ENCODE peak calls at places on chromosome 7, in eight cellular contexts. One of them, this sample, is unnamed.
A peak's percentile ranks its signal among the peaks of the same experiment; 100 is the strongest.

GRCh38 chr7:38731195-38731594 is 100.0 kb upstream of the AMPH start:
- DNase-seq in T-helper 1 cell: no peak
- DNase-seq in astrocyte of the spinal cord: peak; percentile 22
- DNase-seq in K562: no peak
- DNase-seq in NCI-H510A treated with DMSO at 0.1 percent for 48 hours: no peak
- DNase-seq in naive thymus-derived CD8-positive, alpha-beta T cell: no peak
- DNase-seq in stimulated activated CD4-positive, alpha-beta T cell treated with anti-CD3 and anti-CD28 coated beads, Interleukin-1b, Interleukin-23, amount 100 ng/mL, for 4 hours: no peak
- DNase-seq in mesothelial cell of epicardium: no peak
- DNase-seq in this sample: no peak

GRCh38 chr7:123275036-123275753 is 75.4 kb upstream of the SLC13A1 start:
- DNase-seq in T-helper 1 cell: no peak
- DNase-seq in astrocyte of the spinal cord: peak; percentile 42
- DNase-seq in K562: no peak
- DNase-seq in NCI-H510A treated with DMSO at 0.1 percent for 48 hours: no peak
- DNase-seq in naive thymus-derived CD8-positive, alpha-beta T cell: no peak
- DNase-seq in stimulated activated CD4-positive, alpha-beta T cell treated with anti-CD3 and anti-CD28 coated beads, Interleukin-1b, Interleukin-23, amount 100 ng/mL, for 4 hours: no peak
- DNase-seq in mesothelial cell of epicardium: no peak
- DNase-seq in this sample: no peak

GRCh38 chr7:127322351-127322750 is 69.6 kb upstream of the GRM8 start:
- DNase-seq in T-helper 1 cell: no peak
- DNase-seq in astrocyte of the spinal cord: no peak
- DNase-seq in K562: no peak
- DNase-seq in NCI-H510A treated with DMSO at 0.1 percent for 48 hours: no peak
- DNase-seq in naive thymus-derived CD8-positive, alpha-beta T cell: no peak
- DNase-seq in stimulated activated CD4-positive, alpha-beta T cell treated with anti-CD3 and anti-CD28 coated beads, Interleukin-1b, Interleukin-23, amount 100 ng/mL, for 4 hours: no peak
- DNase-seq in mesothelial cell of epicardium: no peak
- DNase-seq in this sample: no peak

GRCh38 chr7:126657599-126658358 is 595.0 kb downstream of the GRM8 start:
- DNase-seq in T-helper 1 cell: no peak
- DNase-seq in astrocyte of the spinal cord: no peak
- DNase-seq in K562: no peak
- DNase-seq in NCI-H510A treated with DMSO at 0.1 percent for 48 hours: peak; percentile 60
- DNase-seq in naive thymus-derived CD8-positive, alpha-beta T cell: no peak
- DNase-seq in stimulated activated CD4-positive, alpha-beta T cell treated with anti-CD3 and anti-CD28 coated beads, Interleukin-1b, Interleukin-23, amount 100 ng/mL, for 4 hours: no peak
- DNase-seq in mesothelial cell of epicardium: no peak
- DNase-seq in this sample: no peak

GRCh38 chr7:17057143-17057509 is 175.3 kb upstream of the AGR3 start:
- DNase-seq in T-helper 1 cell: no peak
- DNase-seq in astrocyte of the spinal cord: no peak
- DNase-seq in K562: no peak
- DNase-seq in NCI-H510A treated with DMSO at 0.1 percent for 48 hours: no peak
- DNase-seq in naive thymus-derived CD8-positive, alpha-beta T cell: no peak
- DNase-seq in stimulated activated CD4-positive, alpha-beta T cell treated with anti-CD3 and anti-CD28 coated beads, Interleukin-1b, Interleukin-23, amount 100 ng/mL, for 4 hours: no peak
- DNase-seq in mesothelial cell of epicardium: no peak
- DNase-seq in this sample: no peak

GRCh38 chr7:54546081-54546985 is 4.2 kb downstream of the VSTM2A start:
- DNase-seq in T-helper 1 cell: no peak
- DNase-seq in astrocyte of the spinal cord: no peak
- DNase-seq in K562: peak; percentile 38
- DNase-seq in NCI-H510A treated with DMSO at 0.1 percent for 48 hours: peak; percentile 55
- DNase-seq in naive thymus-derived CD8-positive, alpha-beta T cell: no peak
- DNase-seq in stimulated activated CD4-positive, alpha-beta T cell treated with anti-CD3 and anti-CD28 coated beads, Interleukin-1b, Interleukin-23, amount 100 ng/mL, for 4 hours: no peak
- DNase-seq in mesothelial cell of epicardium: peak; percentile 60
- DNase-seq in this sample: no peak

GRCh38 chr7:153891990-153892389 is 160.2 kb upstream of the DPP6 start:
- DNase-seq in T-helper 1 cell: no peak
- DNase-seq in astrocyte of the spinal cord: no peak
- DNase-seq in K562: no peak
- DNase-seq in NCI-H510A treated with DMSO at 0.1 percent for 48 hours: no peak
- DNase-seq in naive thymus-derived CD8-positive, alpha-beta T cell: no peak
- DNase-seq in stimulated activated CD4-positive, alpha-beta T cell treated with anti-CD3 and anti-CD28 coated beads, Interleukin-1b, Interleukin-23, amount 100 ng/mL, for 4 hours: no peak
- DNase-seq in mesothelial cell of epicardium: no peak
- DNase-seq in this sample: no peak

GRCh38 chr7:159026271-159027047 is 118.2 kb downstream of the VIPR2 start:
- DNase-seq in T-helper 1 cell: no peak
- DNase-seq in astrocyte of the spinal cord: peak; percentile 67
- DNase-seq in K562: no peak
- DNase-seq in NCI-H510A treated with DMSO at 0.1 percent for 48 hours: no peak
- DNase-seq in naive thymus-derived CD8-positive, alpha-beta T cell: no peak
- DNase-seq in stimulated activated CD4-positive, alpha-beta T cell treated with anti-CD3 and anti-CD28 coated beads, Interleukin-1b, Interleukin-23, amount 100 ng/mL, for 4 hours: no peak
- DNase-seq in mesothelial cell of epicardium: no peak
- DNase-seq in this sample: no peak

GRCh38 chr7:44306608-44307007 is 18.8 kb downstream of the CAMK2B start:
- DNase-seq in T-helper 1 cell: no peak
- DNase-seq in astrocyte of the spinal cord: no peak
- DNase-seq in K562: no peak
- DNase-seq in NCI-H510A treated with DMSO at 0.1 percent for 48 hours: no peak
- DNase-seq in naive thymus-derived CD8-positive, alpha-beta T cell: no peak
- DNase-seq in stimulated activated CD4-positive, alpha-beta T cell treated with anti-CD3 and anti-CD28 coated beads, Interleukin-1b, Interleukin-23, amount 100 ng/mL, for 4 hours: no peak
- DNase-seq in mesothelial cell of epicardium: no peak
- DNase-seq in this sample: no peak

GRCh38 chr7:16926283-16926682 is 44.5 kb upstream of the AGR3 start:
- DNase-seq in T-helper 1 cell: no peak
- DNase-seq in astrocyte of the spinal cord: peak; percentile 69
- DNase-seq in K562: no peak
- DNase-seq in NCI-H510A treated with DMSO at 0.1 percent for 48 hours: no peak
- DNase-seq in naive thymus-derived CD8-positive, alpha-beta T cell: no peak
- DNase-seq in stimulated activated CD4-positive, alpha-beta T cell treated with anti-CD3 and anti-CD28 coated beads, Interleukin-1b, Interleukin-23, amount 100 ng/mL, for 4 hours: no peak
- DNase-seq in mesothelial cell of epicardium: no peak
- DNase-seq in this sample: peak; percentile 86

GRCh38 chr7:13850185-13850752 is 139.2 kb downstream of the ETV1 start:
- DNase-seq in T-helper 1 cell: peak; percentile 30
- DNase-seq in astrocyte of the spinal cord: peak; percentile 98
- DNase-seq in K562: peak; percentile 67
- DNase-seq in NCI-H510A treated with DMSO at 0.1 percent for 48 hours: peak; percentile 59
- DNase-seq in naive thymus-derived CD8-positive, alpha-beta T cell: peak; percentile 42
- DNase-seq in stimulated activated CD4-positive, alpha-beta T cell treated with anti-CD3 and anti-CD28 coated beads, Interleukin-1b, Interleukin-23, amount 100 ng/mL, for 4 hours: peak; percentile 15
- DNase-seq in mesothelial cell of epicardium: no peak
- DNase-seq in this sample: peak; percentile 100

This sample was measured in H4.